ENCODE peak calls at places on chromosomes 5 and 9, in five cellular contexts. O, G, D, H and F are unnamed samples.

GRCh38 chr9:132575005-132575609 is 7.3 kb upstream of the BARHL1 start:
- DNase-seq in O (peak), G (peak), D (peak), H (no peak), F (peak)

GRCh38 chr9:130627896-130628792 is 36.2 kb upstream of the PRDM12 start:
- DNase-seq in O (no peak), G (peak), D (no peak), H (no peak), F (no peak)

GRCh38 chr5:125042243-125042887 is 295.9 kb upstream of the ZNF608 start:
- DNase-seq in O (no peak), G (no peak), D (no peak), H (no peak), F (no peak)

GRCh38 chr9:89379031-89379430 is 60.7 kb downstream of the SECISBP2 start:
- DNase-seq in O (no peak), G (no peak), D (no peak), H (no peak), F (no peak)

GRCh38 chr9:81595887-81596558 is 93.3 kb downstream of the TLE1 start:
- DNase-seq in O (no peak), G (no peak), D (no peak), H (no peak), F (no peak)

GRCh38 chr5:14240366-14240765 is 97.2 kb downstream of the TRIO start:
- DNase-seq in O (no peak), G (no peak), D (no peak), H (no peak), F (no peak)

GRCh38 chr5:172905346-172905756 is 53.9 kb upstream of the RPL26L1 start:
- DNase-seq in O (no peak), G (no peak), D (no peak), H (no peak), F (no peak)

GRCh38 chr5:129459485-129460120 is 495 bp upstream of the ADAMTS19 start:
- DNase-seq in O (peak), G (no peak), D (no peak), H (no peak), F (no peak)

GRCh38 chr5:14108170-14108996 is 34.8 kb upstream of the TRIO start:
- DNase-seq in O (peak), G (peak), D (peak), H (no peak), F (no peak)

GRCh38 chr5:134508521-134509195 is 16.8 kb upstream of the JADE2 start:
- DNase-seq in O (no peak), G (peak), D (no peak), H (no peak), F (no peak)

GRCh38 chr5:84384604-84385575 is at the start of gene EDIL3:
- DNase-seq in O (peak), G (peak), D (no peak), H (no peak), F (no peak)